ENCODE peak calls at places on chromosomes 11 and 22, in seven cellular contexts. Q is stimulated activated CD4-positive, alpha-beta T cell treated with anti-CD3 and anti-CD28 coated beads, Interleukin-12 subunit alpha, Interleukin-12 subunit beta, amount 100 ng/mL, for 4 hours; K is astrocyte; J is DMS79; G is iPS DF 6.9; E is hypothalamus; B is activated CD8-positive, alpha-beta T cell treated with anti-CD3 and anti-CD28 coated beads for 36 hours. F is an unnamed sample.

GRCh38 chr11:10792385-10793068 is 16.2 kb downstream of the EIF4G2 start:
- DNase-seq in Q (peak), K (peak), J (peak), G (peak), E (peak), B (peak), F (peak)

GRCh38 chr22:38068641-38069371 is 11.6 kb downstream of the PICK1 start:
- DNase-seq in Q (no peak), K (no peak), J (no peak), G (no peak), E (no peak), B (no peak), F (no peak)

GRCh38 chr11:126313826-126314225 is 10.0 kb downstream of the DCPS start:
- DNase-seq in Q (no peak), K (no peak), J (no peak), G (no peak), E (no peak), B (no peak), F (no peak)

GRCh38 chr11:387193-387793 is 6.7 kb upstream of the PKP3 start:
- DNase-seq in Q (no peak), K (no peak), J (no peak), G (no peak), E (no peak), B (no peak), F (no peak)

GRCh38 chr22:50292643-50293440 is 14.6 kb downstream of the PLXNB2 start:
- DNase-seq in Q (no peak), K (no peak), J (no peak), G (no peak), E (no peak), B (peak), F (no peak)

GRCh38 chr11:134623711-134624110 is 211.7 kb upstream of the B3GAT1 start:
- DNase-seq in Q (no peak), K (no peak), J (no peak), G (no peak), E (no peak), B (no peak), F (no peak)

GRCh38 chr11:35295751-35296150 is 123.6 kb downstream of the SLC1A2 start:
- DNase-seq in Q (no peak), K (no peak), J (no peak), G (no peak), E (no peak), B (no peak), F (no peak)

GRCh38 chr22:28025333-28025732 is 106.3 kb upstream of the PITPNB start:
- DNase-seq in Q (no peak), K (no peak), J (no peak), G (no peak), E (no peak), B (no peak), F (no peak)

GRCh38 chr11:69950621-69951020 is 127.5 kb upstream of the ANO1 start:
- DNase-seq in Q (no peak), K (no peak), J (no peak), G (no peak), E (no peak), B (no peak), F (no peak)

GRCh38 chr22:47386812-47387510 is 624.5 kb downstream of the TBC1D22A start:
- DNase-seq in Q (no peak), K (no peak), J (no peak), G (no peak), E (no peak), B (no peak), F (no peak)

GRCh38 chr11:111427471-111427912 is 48.4 kb upstream of the POU2AF1 start:
- DNase-seq in Q (no peak), K (no peak), J (peak), G (no peak), E (no peak), B (no peak), F (no peak)

GRCh38 chr11:118911880-118912741 is 13.6 kb downstream of the BCL9L start:
- DNase-seq in Q (peak), K (peak), J (peak), G (no peak), E (no peak), B (peak), F (peak)

GRCh38 chr22:30045001-30045887 is 35.0 kb upstream of the HORMAD2 start:
- DNase-seq in Q (no peak), K (no peak), J (no peak), G (no peak), E (no peak), B (no peak), F (no peak)

GRCh38 chr11:64609436-64610047 is 18.5 kb downstream of the SLC22A12 start:
- DNase-seq in Q (no peak), K (no peak), J (no peak), G (no peak), E (no peak), B (no peak), F (no peak)

GRCh38 chr11:80330302-80330701 is 889.5 kb upstream of the TENM4 start:
- DNase-seq in Q (no peak), K (peak), J (no peak), G (no peak), E (no peak), B (no peak), F (no peak)

GRCh38 chr11:23398052-23398451 is 537.8 kb upstream of the CCDC179 start:
- DNase-seq in Q (no peak), K (no peak), J (peak), G (no peak), E (no peak), B (no peak), F (no peak)

GRCh38 chr22:49997221-49997599 is 15.4 kb downstream of the IL17REL start:
- DNase-seq in Q (no peak), K (no peak), J (no peak), G (no peak), E (no peak), B (no peak), F (no peak)

GRCh38 chr11:68440254-68440653 is 20.3 kb upstream of the PPP6R3 start:
- DNase-seq in Q (no peak), K (no peak), J (no peak), G (no peak), E (no peak), B (no peak), F (no peak)

GRCh38 chr11:102476069-102476468 is 23.5 kb upstream of the TMEM123 start:
- DNase-seq in Q (no peak), K (no peak), J (no peak), G (no peak), E (no peak), B (no peak), F (no peak)

GRCh38 chr11:126352163-126352562 is 3.3 kb upstream of the ST3GAL4 start:
- DNase-seq in Q (no peak), K (no peak), J (no peak), G (no peak), E (no peak), B (no peak), F (no peak)

GRCh38 chr22:32322986-32323385 is 34.7 kb upstream of the RFPL3 start:
- DNase-seq in Q (no peak), K (no peak), J (no peak), G (no peak), E (no peak), B (no peak), F (no peak)

GRCh38 chr11:95119361-95120060 is 29.9 kb downstream of the ENDOD1 start:
- DNase-seq in Q (no peak), K (no peak), J (no peak), G (no peak), E (no peak), B (no peak), F (no peak)

F was measured in anterior cingulate cortex.